ENCODE peak calls at places on chromosomes 16 and 17, in four cellular contexts. One of them, this sample, is unnamed.

GRCh38 chr17:82297280-82297803 is 20.1 kb downstream of the CD7 start:
- DNase-seq in K562: peak; percentile 45
- DNase-seq in HepG2: no peak
- DNase-seq in GM12878: peak; percentile 50
- DNase-seq in this sample: no peak

GRCh38 chr16:4298761-4299522 is 16.9 kb upstream of the GLIS2 start:
- DNase-seq in K562: peak; percentile 66
- DNase-seq in HepG2: no peak
- DNase-seq in GM12878: no peak
- DNase-seq in this sample: peak; percentile 76

GRCh38 chr17:76268991-76269981 is 4.1 kb downstream of the UBALD2 start:
- DNase-seq in K562: no peak
- DNase-seq in HepG2: no peak
- DNase-seq in GM12878: no peak
- DNase-seq in this sample: no peak

GRCh38 chr17:78038748-78039288 is 80.3 kb downstream of the TNRC6C start:
- DNase-seq in K562: no peak
- DNase-seq in HepG2: no peak
- DNase-seq in GM12878: no peak
- DNase-seq in this sample: no peak

GRCh38 chr16:89115216-89115949 is 21.7 kb downstream of the ACSF3 start:
- DNase-seq in K562: peak; percentile 49
- DNase-seq in HepG2: no peak
- DNase-seq in GM12878: peak; percentile 67
- DNase-seq in this sample: no peak

GRCh38 chr16:49936791-49937190 is 80.9 kb upstream of the ZNF423 start:
- DNase-seq in K562: no peak
- DNase-seq in HepG2: no peak
- DNase-seq in GM12878: no peak
- DNase-seq in this sample: no peak

GRCh38 chr17:63689479-63689878 is 10.4 kb downstream of the LIMD2 start:
- DNase-seq in K562: no peak
- DNase-seq in HepG2: no peak
- DNase-seq in GM12878: no peak
- DNase-seq in this sample: no peak

GRCh38 chr16:6573577-6573976 is 759.1 kb upstream of the RBFOX1 start:
- DNase-seq in K562: no peak
- DNase-seq in HepG2: peak; percentile 2
- DNase-seq in GM12878: no peak
- DNase-seq in this sample: no peak

GRCh38 chr16:60064026-60064425 is 1329.9 kb upstream of the GOT2 start:
- DNase-seq in K562: no peak
- DNase-seq in HepG2: no peak
- DNase-seq in GM12878: no peak
- DNase-seq in this sample: no peak

GRCh38 chr17:9202572-9202971 is 181.3 kb downstream of the NTN1 start:
- DNase-seq in K562: no peak
- DNase-seq in HepG2: no peak
- DNase-seq in GM12878: no peak
- DNase-seq in this sample: no peak

GRCh38 chr16:80932725-80933124 is 74.0 kb downstream of the CMC2 start:
- DNase-seq in K562: no peak
- DNase-seq in HepG2: no peak
- DNase-seq in GM12878: no peak
- DNase-seq in this sample: no peak

GRCh38 chr16:48123104-48123788 is 32.5 kb downstream of the ABCC12 start:
- DNase-seq in K562: peak; percentile 55
- DNase-seq in HepG2: peak; percentile 32
- DNase-seq in GM12878: no peak
- DNase-seq in this sample: no peak

GRCh38 chr17:38449364-38449763 is 21.1 kb downstream of the ARHGAP23 start:
- DNase-seq in K562: no peak
- DNase-seq in HepG2: peak; percentile 67
- DNase-seq in GM12878: no peak
- DNase-seq in this sample: peak; percentile 47

GRCh38 chr17:33962857-33963655 is 292.0 kb upstream of the CCL2 start:
- DNase-seq in K562: no peak
- DNase-seq in HepG2: no peak
- DNase-seq in GM12878: peak; percentile 39
- DNase-seq in this sample: no peak
- TF ChIP-seq USF2 in K562: no peak
- TF ChIP-seq USF2 in HepG2: no peak
- TF ChIP-seq USF2 in GM12878: no peak
- TF ChIP-seq USF2 in this sample: no peak

DNA sequence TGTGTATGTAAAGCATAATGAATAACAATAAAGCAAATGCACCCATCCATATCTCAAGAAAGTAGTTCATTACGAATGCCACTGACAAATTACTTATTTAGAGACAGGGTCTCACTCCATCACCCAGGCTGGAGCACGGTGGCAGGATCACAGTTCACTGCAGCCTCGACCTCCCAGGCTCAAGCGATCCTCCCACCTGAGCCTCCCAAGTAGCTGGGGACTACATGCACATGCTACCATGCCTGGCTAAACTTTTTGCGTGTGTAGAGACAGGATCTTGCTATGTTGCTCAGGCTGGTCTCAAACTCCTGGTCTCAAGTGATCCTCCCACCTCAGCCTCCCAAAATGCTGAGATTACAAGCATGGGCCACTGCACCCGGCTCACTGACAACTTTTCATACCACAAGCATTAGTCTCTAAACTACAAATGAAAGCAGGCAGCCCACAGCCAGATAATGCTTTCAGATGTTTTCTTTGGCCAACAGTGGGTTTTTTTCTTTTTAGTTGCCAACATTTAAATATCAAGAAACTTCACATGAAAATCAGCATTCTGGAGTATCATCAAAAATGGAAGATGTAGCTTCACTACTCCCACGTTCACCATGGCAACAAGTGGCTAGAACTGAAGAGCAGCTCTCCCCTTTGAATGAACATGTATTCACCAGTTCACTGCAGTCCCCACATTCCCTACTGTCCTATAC is 7.7 kb downstream of the ARHGAP17 start:
- DNase-seq in K562: no peak
- DNase-seq in HepG2: no peak
- DNase-seq in GM12878: no peak
- DNase-seq in this sample: no peak
- TF ChIP-seq CBFB in K562: no peak
- TF ChIP-seq CBFB in HepG2: no peak
- TF ChIP-seq CBFB in GM12878: no peak
- TF ChIP-seq CBFB in this sample: no peak

DNA sequence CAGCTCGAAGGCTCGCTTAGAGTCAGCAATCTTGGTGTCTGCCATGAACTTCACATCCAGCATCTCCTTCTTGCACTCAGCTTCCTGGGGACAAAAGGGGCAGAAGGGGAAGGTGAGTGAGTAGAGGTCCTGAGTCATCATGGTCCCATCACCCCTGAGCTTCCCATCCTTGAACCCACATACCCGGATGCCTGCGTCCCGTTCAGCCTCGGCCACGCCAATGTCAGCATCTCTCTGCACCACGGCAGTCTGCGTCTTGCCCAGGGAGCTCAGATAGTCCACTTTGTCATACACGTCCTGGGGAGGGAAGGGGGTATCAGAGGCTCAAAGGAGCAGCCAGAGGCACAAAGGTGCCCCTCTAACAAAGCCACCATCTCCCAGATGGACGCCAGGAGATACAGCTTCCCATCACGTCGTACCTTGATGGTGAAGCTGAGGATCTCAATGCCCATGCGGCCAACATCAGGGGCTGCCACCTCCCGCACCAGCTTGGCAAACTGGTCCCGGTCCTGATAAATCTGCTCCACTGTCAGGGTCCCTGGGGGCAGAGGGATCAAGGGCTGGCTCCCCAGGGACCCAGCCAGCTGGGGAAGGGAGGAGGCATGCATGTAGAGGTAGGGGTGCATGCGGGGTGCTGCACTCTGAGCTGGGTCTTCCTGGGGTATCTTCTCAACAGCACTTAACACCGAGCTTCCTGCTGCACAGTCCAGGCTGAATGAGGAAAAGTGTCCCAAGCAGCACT is 15.2 kb downstream of the FLOT2 start:
- DNase-seq in K562: no peak
- DNase-seq in HepG2: no peak
- DNase-seq in GM12878: no peak
- DNase-seq in this sample: no peak
- TF ChIP-seq USF2 in K562: no peak
- TF ChIP-seq USF2 in HepG2: no peak
- TF ChIP-seq USF2 in GM12878: no peak
- TF ChIP-seq USF2 in this sample: no peak

GRCh38 chr17:22510504-22510903 is 818.2 kb downstream of the KCNJ18 start:
- DNase-seq in K562: no peak
- DNase-seq in HepG2: no peak
- DNase-seq in GM12878: no peak
- DNase-seq in this sample: no peak
- TF ChIP-seq CBFB in K562: no peak
- TF ChIP-seq CBFB in HepG2: no peak
- TF ChIP-seq CBFB in GM12878: no peak
- TF ChIP-seq CBFB in this sample: no peak

GRCh38 chr17:14741516-14741915 is 440.6 kb downstream of the HS3ST3B1 start:
- DNase-seq in K562: no peak
- DNase-seq in HepG2: no peak
- DNase-seq in GM12878: no peak
- DNase-seq in this sample: no peak
- TF ChIP-seq USF2 in K562: no peak
- TF ChIP-seq USF2 in HepG2: no peak
- TF ChIP-seq USF2 in GM12878: no peak
- TF ChIP-seq USF2 in this sample: no peak

GRCh38 chr16:11328172-11329079 is 16.8 kb upstream of the RMI2 start:
- DNase-seq in K562: no peak
- DNase-seq in HepG2: no peak
- DNase-seq in GM12878: peak; percentile 95
- DNase-seq in this sample: peak; percentile 79
- TF ChIP-seq CBFB in K562: no peak
- TF ChIP-seq CBFB in HepG2: no peak
- TF ChIP-seq CBFB in GM12878: peak; percentile 84
- TF ChIP-seq CBFB in this sample: peak; percentile 60

GRCh38 chr17:44779211-44780025 is 20.6 kb downstream of the ADAM11 start:
- DNase-seq in K562: peak; percentile 86
- DNase-seq in HepG2: peak; percentile 66
- DNase-seq in GM12878: peak; percentile 17
- DNase-seq in this sample: peak; percentile 80

GRCh38 chr17:44782349-44782850 is 23.6 kb downstream of the ADAM11 start:
- DNase-seq in K562: no peak
- DNase-seq in HepG2: no peak
- DNase-seq in GM12878: no peak
- DNase-seq in this sample: no peak

GRCh38 chr17:44781553-44782348 is 23.0 kb downstream of the ADAM11 start:
- DNase-seq in K562: no peak
- DNase-seq in HepG2: no peak
- DNase-seq in GM12878: no peak
- DNase-seq in this sample: peak; percentile 42

GRCh38 chr17:44780161-44780560 is 21.4 kb downstream of the ADAM11 start:
- DNase-seq in K562: no peak
- DNase-seq in HepG2: no peak
- DNase-seq in GM12878: no peak
- DNase-seq in this sample: peak; percentile 7

GRCh38 chr17:44780845-44781480 is 22.2 kb downstream of the ADAM11 start:
- DNase-seq in K562: no peak
- DNase-seq in HepG2: no peak
- DNase-seq in GM12878: no peak
- DNase-seq in this sample: no peak
- TF ChIP-seq USF2 in K562: no peak
- TF ChIP-seq USF2 in HepG2: no peak
- TF ChIP-seq USF2 in GM12878: no peak
- TF ChIP-seq USF2 in this sample: no peak

DNA sequence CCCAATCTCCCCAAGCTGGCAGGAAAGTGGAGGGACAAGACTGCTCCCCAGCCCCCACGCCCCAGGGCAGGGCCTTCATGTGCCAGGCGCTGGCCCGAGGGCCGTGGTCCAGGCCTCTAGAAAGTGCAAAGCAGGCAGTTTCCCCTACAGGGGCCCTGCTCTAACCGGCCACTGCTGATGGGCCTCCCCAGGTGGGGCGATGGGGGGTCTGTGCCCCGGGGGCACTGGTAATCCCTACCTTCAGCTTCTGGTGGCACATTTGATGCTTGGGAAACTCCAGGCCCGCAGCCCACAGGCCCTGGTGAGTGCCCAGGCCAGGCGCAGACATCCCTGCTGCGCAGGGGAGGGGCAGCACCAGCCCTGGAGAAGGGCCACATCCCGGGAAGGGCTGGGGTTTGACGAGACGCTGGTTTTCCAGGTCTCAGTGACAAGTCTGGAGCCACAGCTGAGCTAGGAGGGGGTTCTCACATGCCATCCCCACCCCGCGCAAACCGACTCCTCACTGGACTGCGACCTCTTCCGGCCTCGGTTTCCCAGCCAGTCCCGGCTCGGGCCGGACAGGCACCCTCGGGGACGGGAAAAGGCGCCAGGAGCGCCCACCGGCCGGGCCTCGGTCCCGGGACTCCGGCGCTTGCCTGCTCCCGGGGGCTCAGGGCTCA is 1.6 kb downstream of the DOC2B start:
- DNase-seq in K562: no peak
- DNase-seq in HepG2: no peak
- DNase-seq in GM12878: no peak
- DNase-seq in this sample: peak; percentile 28
- TF ChIP-seq CBFB in K562: no peak
- TF ChIP-seq CBFB in HepG2: no peak
- TF ChIP-seq CBFB in GM12878: no peak
- TF ChIP-seq CBFB in this sample: no peak

This sample was measured in WTC11.